ENCODE peak calls at places on chromosomes 13 and 19, in eight cellular contexts. R is transverse colon, N is heart left ventricle, W is stomach, C is body of pancreas, Y is suprapubic skin, U is IMR-90, D is adrenal gland. X is an unnamed sample.

GRCh38 chr13:27367570-27367969 is 56.8 kb upstream of the GTF3A start:
- DNase-seq in R (no peak), N (no peak), W (no peak), C (peak; percentile 72), Y (no peak), U (no peak), D (no peak), X (peak; percentile 70)

GRCh38 chr13:19864018-19864338 is 529 bp upstream of the ZMYM5 start:
- DNase-seq in R (peak; percentile 76), N (peak; percentile 71), W (peak; percentile 63), C (peak; percentile 63), Y (peak; percentile 88), U (no peak), D (peak; percentile 83), X (peak; percentile 73)

GRCh38 chr13:92224052-92224821 is 825.8 kb downstream of the GPC5 start:
- DNase-seq in R (no peak), N (no peak), W (no peak), C (no peak), Y (no peak), U (peak; percentile 80), D (no peak), X (no peak)

GRCh38 chr13:73274147-73274546 is 215.3 kb downstream of the KLF5 start:
- DNase-seq in R (no peak), N (no peak), W (no peak), C (no peak), Y (no peak), U (peak; percentile 27), D (no peak), X (no peak)

GRCh38 chr19:46181386-46181774 is 33.3 kb downstream of the IGFL2 start:
- DNase-seq in R (no peak), N (no peak), W (no peak), C (no peak), Y (no peak), U (peak; percentile 28), D (no peak), X (no peak)

GRCh38 chr13:99416411-99417121 is 84.7 kb upstream of the TM9SF2 start:
- DNase-seq in R (no peak), N (no peak), W (peak; percentile 17), C (no peak), Y (peak; percentile 49), U (no peak), D (no peak), X (peak; percentile 50)

GRCh38 chr19:45099465-45100201 is 6.7 kb downstream of the PPP1R37 start:
- DNase-seq in R (no peak), N (no peak), W (peak; percentile 63), C (peak; percentile 44), Y (no peak), U (peak; percentile 46), D (peak; percentile 88), X (no peak)

GRCh38 chr13:49791753-49792549 is 531 bp downstream of the KPNA3 start:
- DNase-seq in R (peak; percentile 58), N (peak; percentile 44), W (peak; percentile 47), C (peak; percentile 57), Y (no peak), U (peak; percentile 36), D (peak; percentile 74), X (peak; percentile 73)

GRCh38 chr13:30222253-30222652 is 85.1 kb downstream of the KATNAL1 start:
- DNase-seq in R (no peak), N (no peak), W (no peak), C (no peak), Y (no peak), U (peak; percentile 45), D (no peak), X (no peak)

GRCh38 chr19:33259532-33259931 is 33.9 kb upstream of the SLC7A10 start:
- DNase-seq in R (no peak), N (no peak), W (no peak), C (no peak), Y (no peak), U (no peak), D (no peak), X (no peak)

GRCh38 chr19:6473652-6474051 is 7.9 kb downstream of the DENND1C start:
- DNase-seq in R (no peak), N (no peak), W (peak; percentile 27), C (peak; percentile 46), Y (no peak), U (no peak), D (no peak), X (no peak)

DNA sequence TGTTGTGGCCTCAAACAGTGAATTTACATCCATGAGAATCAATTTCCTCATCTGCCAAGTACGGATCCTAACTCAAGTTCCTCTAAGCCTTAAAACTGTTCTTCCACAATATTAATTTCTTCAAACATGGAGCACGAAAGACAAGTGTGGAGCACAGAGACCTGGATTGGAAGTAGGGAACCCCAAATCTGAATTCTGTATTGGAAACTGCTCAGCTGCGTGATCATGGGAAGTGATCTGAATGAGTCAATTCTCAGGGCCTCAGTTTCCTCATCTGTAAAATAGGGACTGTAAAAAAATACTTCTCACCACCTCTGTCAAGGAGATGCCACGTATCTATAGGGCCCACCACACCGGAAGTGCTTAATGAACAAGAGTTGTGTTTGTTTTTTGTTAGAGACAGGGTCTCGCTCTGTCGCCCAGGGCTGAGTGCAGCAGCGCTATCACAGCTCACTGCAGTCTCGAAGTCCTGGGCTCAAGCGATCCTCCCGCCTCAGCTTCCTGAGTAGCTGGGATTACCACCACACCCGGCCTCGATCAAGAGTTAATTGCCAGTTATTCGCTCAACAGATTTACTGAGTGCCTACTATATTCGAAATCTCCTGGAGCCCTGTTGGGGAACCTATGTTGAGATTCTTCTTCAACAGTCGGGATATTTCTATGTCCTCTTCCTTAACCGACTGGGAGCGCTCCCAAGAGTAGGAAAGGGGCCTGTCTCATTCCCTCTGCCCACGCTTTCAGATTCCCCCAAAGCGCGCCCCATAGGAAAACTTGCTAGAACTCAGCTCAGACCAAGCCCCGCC is 1.6 kb downstream of the SERTAD3 start:
- DNase-seq in R (peak; percentile 26), N (no peak), W (no peak), C (no peak), Y (no peak), U (no peak), D (peak; percentile 69), X (no peak)
- TF ChIP-seq POLR2A in R (no peak), N (no peak), W (no peak), C (no peak), Y (no peak), U (peak; percentile 74), D (no peak), X (no peak)

GRCh38 chr19:1273263-1274041 is 1.9 kb upstream of the FAM174C start:
- DNase-seq in R (no peak), N (no peak), W (no peak), C (peak; percentile 20), Y (no peak), U (no peak), D (peak; percentile 71), X (peak; percentile 60)
- H3K27ac ChIP-seq in R (peak overlapping the region; percentile 99), N (peak overlapping the region; percentile 99), W (peak overlapping the region; percentile 100), C (peak overlapping the region; percentile 100), Y (peak overlapping the region; percentile 96), U (no peak overlapping the region), D (peak overlapping the region; percentile 100), X (peak overlapping the region; percentile 15)

GRCh38 chr19:1646931-1647663 is 5.3 kb downstream of the TCF3 start:
- DNase-seq in R (no peak), N (no peak), W (no peak), C (no peak), Y (no peak), U (no peak), D (no peak), X (no peak)
- H3K36me3 ChIP-seq in R (no peaks in the 10 kb centered on the region), N (peaks cover 48% of the 10 kb centered on the region), W (peaks cover 75% of the 10 kb centered on the region), C (no peaks in the 10 kb centered on the region), Y (peaks cover 46% of the 10 kb centered on the region), U (peaks cover 50% of the 10 kb centered on the region), D (no peaks in the 10 kb centered on the region), X (no peaks in the 10 kb centered on the region)

DNA sequence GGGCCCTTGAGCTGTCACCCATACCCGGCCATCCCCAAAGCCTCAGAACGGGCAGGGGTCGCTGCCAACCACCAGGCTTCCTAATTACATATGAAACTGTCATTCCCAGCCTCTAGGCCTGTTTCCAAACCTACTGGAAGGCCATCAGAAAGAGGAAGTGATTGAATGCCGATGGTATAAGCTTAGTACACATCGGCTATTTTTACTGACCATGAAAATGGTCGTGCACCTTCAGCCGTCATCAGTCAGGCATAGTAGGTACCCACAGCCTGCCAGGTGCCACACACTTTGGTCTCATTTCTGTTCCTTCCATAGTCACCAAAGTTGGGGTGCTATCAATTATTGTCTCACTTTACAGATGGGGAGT is 10.2 kb downstream of the KRI1 start:
- DNase-seq in R (no peak), N (no peak), W (no peak), C (no peak), Y (no peak), U (no peak), D (no peak), X (no peak)
- TF ChIP-seq POLR2A in R (no peak), N (no peak), W (no peak), C (no peak), Y (no peak), U (no peak), D (no peak), X (no peak)

DNA sequence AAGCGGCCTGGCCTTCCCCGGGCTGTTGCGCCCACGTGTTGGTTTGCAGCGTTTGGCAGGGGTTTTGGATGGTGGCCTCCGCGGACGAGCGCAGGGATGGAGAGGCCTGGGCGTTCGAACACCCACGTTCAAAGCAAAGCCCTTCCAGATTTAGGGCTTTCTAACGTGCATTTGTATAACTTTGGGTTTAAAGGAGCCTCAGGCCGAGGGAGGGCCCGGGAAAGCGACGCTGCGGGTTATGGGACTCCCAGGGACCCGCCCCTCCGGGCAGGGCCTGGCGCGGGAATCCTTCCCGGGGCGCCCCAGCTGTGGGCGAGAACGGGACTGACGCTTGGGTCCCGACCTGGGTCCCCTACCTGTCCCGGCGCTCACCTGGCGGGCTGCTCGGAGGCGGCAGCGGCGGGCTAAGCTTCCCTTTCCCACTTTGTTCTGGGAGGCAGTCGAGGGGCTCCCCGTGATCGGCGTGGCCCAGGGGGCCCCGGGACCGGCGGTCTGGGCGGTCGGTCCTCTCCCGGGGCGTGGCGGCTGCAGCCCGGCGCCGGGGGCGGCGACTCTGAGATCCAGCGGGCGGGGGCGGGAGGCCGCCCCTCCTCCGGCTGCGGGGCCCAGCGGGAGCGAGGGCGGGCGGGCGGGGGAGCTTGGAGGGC is at the start of gene FBXO17:
- DNase-seq in R (peak; percentile 27), N (peak; percentile 44), W (peak; percentile 44), C (peak; percentile 69), Y (peak; percentile 78), U (peak; percentile 63), D (peak; percentile 54), X (peak; percentile 75)
- H3K27ac ChIP-seq in R (peak within 1 kb of the TSS; percentile 87), N (peak within 1 kb of the TSS; percentile 82), W (peak within 1 kb of the TSS; percentile 91), C (peak within 1 kb of the TSS; percentile 72), Y (peak within 1 kb of the TSS; percentile 91), U (peak within 1 kb of the TSS; percentile 83), D (peak within 1 kb of the TSS; percentile 80), X (peak within 1 kb of the TSS; percentile 84)

GRCh38 chr19:54459282-54460229 is 4.0 kb downstream of the LENG9 start:
- DNase-seq in R (no peak), N (no peak), W (no peak), C (peak; percentile 84), Y (no peak), U (no peak), D (no peak), X (no peak)
- H3K36me3 ChIP-seq in R (no peaks in the 10 kb centered on the region), N (peaks cover 78% of the 10 kb centered on the region), W (peaks cover 78% of the 10 kb centered on the region), C (peaks cover 26% of the 10 kb centered on the region), Y (peaks cover 77% of the 10 kb centered on the region), U (peaks cover 73% of the 10 kb centered on the region), D (no peaks in the 10 kb centered on the region), X (peaks cover 24% of the 10 kb centered on the region)

X was measured in right lobe of liver.